ENCODE peak calls at places on chromosomes 16 and 17, in four cellular contexts. One of them, this sample, is unnamed.

GRCh38 chr16:25501530-25502255 is 190.1 kb upstream of the HS3ST4 start:
- DNase-seq in activated CD4-positive, alpha-beta T cell treated with anti-CD3 and anti-CD28 coated beads, Interleukin-2, amount 50 U/mL, for 48 hours: no peak
- DNase-seq in GF-D8: no peak
- DNase-seq in lung: no peak
- DNase-seq in this sample: no peak

GRCh38 chr17:81870978-81871386 is at the start of gene ARHGDIA:
- DNase-seq in activated CD4-positive, alpha-beta T cell treated with anti-CD3 and anti-CD28 coated beads, Interleukin-2, amount 50 U/mL, for 48 hours: no peak
- DNase-seq in GF-D8: no peak
- DNase-seq in lung: no peak
- DNase-seq in this sample: no peak

GRCh38 chr17:61405686-61406542 is 6.3 kb downstream of the TBX2 start:
- DNase-seq in activated CD4-positive, alpha-beta T cell treated with anti-CD3 and anti-CD28 coated beads, Interleukin-2, amount 50 U/mL, for 48 hours: no peak
- DNase-seq in GF-D8: no peak
- DNase-seq in lung: no peak
- DNase-seq in this sample: no peak

GRCh38 chr16:81821422-81822128 is 42.5 kb downstream of the PLCG2 start:
- DNase-seq in activated CD4-positive, alpha-beta T cell treated with anti-CD3 and anti-CD28 coated beads, Interleukin-2, amount 50 U/mL, for 48 hours: no peak
- DNase-seq in GF-D8: peak
- DNase-seq in lung: no peak
- DNase-seq in this sample: peak

GRCh38 chr16:29743827-29744531 is 1.8 kb downstream of the C16orf54 start:
- DNase-seq in activated CD4-positive, alpha-beta T cell treated with anti-CD3 and anti-CD28 coated beads, Interleukin-2, amount 50 U/mL, for 48 hours: peak
- DNase-seq in GF-D8: no peak
- DNase-seq in lung: no peak
- DNase-seq in this sample: no peak

GRCh38 chr17:79216826-79217225 is 142.2 kb downstream of the ENGASE start:
- DNase-seq in activated CD4-positive, alpha-beta T cell treated with anti-CD3 and anti-CD28 coated beads, Interleukin-2, amount 50 U/mL, for 48 hours: no peak
- DNase-seq in GF-D8: no peak
- DNase-seq in lung: no peak
- DNase-seq in this sample: no peak

GRCh38 chr17:2723997-2724782 is 12.6 kb upstream of the CLUH start:
- DNase-seq in activated CD4-positive, alpha-beta T cell treated with anti-CD3 and anti-CD28 coated beads, Interleukin-2, amount 50 U/mL, for 48 hours: no peak
- DNase-seq in GF-D8: no peak
- DNase-seq in lung: no peak
- DNase-seq in this sample: no peak

GRCh38 chr16:3879887-3880564 is 487 bp downstream of the CREBBP start:
- DNase-seq in activated CD4-positive, alpha-beta T cell treated with anti-CD3 and anti-CD28 coated beads, Interleukin-2, amount 50 U/mL, for 48 hours: peak
- DNase-seq in GF-D8: no peak
- DNase-seq in lung: peak
- DNase-seq in this sample: no peak

GRCh38 chr17:36944488-36945040 is 4.2 kb upstream of the AATF start:
- DNase-seq in activated CD4-positive, alpha-beta T cell treated with anti-CD3 and anti-CD28 coated beads, Interleukin-2, amount 50 U/mL, for 48 hours: no peak
- DNase-seq in GF-D8: no peak
- DNase-seq in lung: no peak
- DNase-seq in this sample: no peak

GRCh38 chr16:27350006-27350405 is 36.2 kb downstream of the IL4R start:
- DNase-seq in activated CD4-positive, alpha-beta T cell treated with anti-CD3 and anti-CD28 coated beads, Interleukin-2, amount 50 U/mL, for 48 hours: no peak
- DNase-seq in GF-D8: no peak
- DNase-seq in lung: no peak
- DNase-seq in this sample: no peak

GRCh38 chr17:49676276-49676868 is 1.5 kb downstream of the SPOP start:
- DNase-seq in activated CD4-positive, alpha-beta T cell treated with anti-CD3 and anti-CD28 coated beads, Interleukin-2, amount 50 U/mL, for 48 hours: no peak
- DNase-seq in GF-D8: peak
- DNase-seq in lung: no peak
- DNase-seq in this sample: peak

GRCh38 chr17:34375598-34375997 is 12.6 kb upstream of the CCL1 start:
- DNase-seq in activated CD4-positive, alpha-beta T cell treated with anti-CD3 and anti-CD28 coated beads, Interleukin-2, amount 50 U/mL, for 48 hours: no peak
- DNase-seq in GF-D8: no peak
- DNase-seq in lung: no peak
- DNase-seq in this sample: no peak

GRCh38 chr17:10513284-10514067 is 4.9 kb downstream of the MYH1 start:
- DNase-seq in activated CD4-positive, alpha-beta T cell treated with anti-CD3 and anti-CD28 coated beads, Interleukin-2, amount 50 U/mL, for 48 hours: no peak
- DNase-seq in GF-D8: no peak
- DNase-seq in lung: no peak
- DNase-seq in this sample: no peak

GRCh38 chr17:12041316-12041715 is 20.6 kb downstream of the MAP2K4 start:
- DNase-seq in activated CD4-positive, alpha-beta T cell treated with anti-CD3 and anti-CD28 coated beads, Interleukin-2, amount 50 U/mL, for 48 hours: no peak
- DNase-seq in GF-D8: no peak
- DNase-seq in lung: no peak
- DNase-seq in this sample: peak

GRCh38 chr16:12420661-12421209 is 383.0 kb downstream of the CPPED1 start:
- DNase-seq in activated CD4-positive, alpha-beta T cell treated with anti-CD3 and anti-CD28 coated beads, Interleukin-2, amount 50 U/mL, for 48 hours: no peak
- DNase-seq in GF-D8: no peak
- DNase-seq in lung: no peak
- DNase-seq in this sample: no peak

GRCh38 chr16:5580320-5580719 is 482.7 kb upstream of the EEF2KMT start:
- DNase-seq in activated CD4-positive, alpha-beta T cell treated with anti-CD3 and anti-CD28 coated beads, Interleukin-2, amount 50 U/mL, for 48 hours: no peak
- DNase-seq in GF-D8: no peak
- DNase-seq in lung: no peak
- DNase-seq in this sample: no peak

GRCh38 chr17:28368306-28368831 is 1.7 kb downstream of the VTN start:
- DNase-seq in activated CD4-positive, alpha-beta T cell treated with anti-CD3 and anti-CD28 coated beads, Interleukin-2, amount 50 U/mL, for 48 hours: no peak
- DNase-seq in GF-D8: no peak
- DNase-seq in lung: no peak
- DNase-seq in this sample: no peak

GRCh38 chr16:88978608-88979346 is 1.8 kb upstream of the CBFA2T3 start:
- DNase-seq in activated CD4-positive, alpha-beta T cell treated with anti-CD3 and anti-CD28 coated beads, Interleukin-2, amount 50 U/mL, for 48 hours: no peak
- DNase-seq in GF-D8: peak
- DNase-seq in lung: no peak
- DNase-seq in this sample: peak

GRCh38 chr17:48173191-48173590 is 65.6 kb downstream of the SNX11 start:
- DNase-seq in activated CD4-positive, alpha-beta T cell treated with anti-CD3 and anti-CD28 coated beads, Interleukin-2, amount 50 U/mL, for 48 hours: no peak
- DNase-seq in GF-D8: no peak
- DNase-seq in lung: no peak
- DNase-seq in this sample: no peak

GRCh38 chr16:281660-282249 is 1.2 kb upstream of the PDIA2 start:
- DNase-seq in activated CD4-positive, alpha-beta T cell treated with anti-CD3 and anti-CD28 coated beads, Interleukin-2, amount 50 U/mL, for 48 hours: no peak
- DNase-seq in GF-D8: no peak
- DNase-seq in lung: no peak
- DNase-seq in this sample: no peak

GRCh38 chr17:73759324-73760185 is 115.3 kb upstream of the SDK2 start:
- DNase-seq in activated CD4-positive, alpha-beta T cell treated with anti-CD3 and anti-CD28 coated beads, Interleukin-2, amount 50 U/mL, for 48 hours: no peak
- DNase-seq in GF-D8: no peak
- DNase-seq in lung: no peak
- DNase-seq in this sample: no peak

GRCh38 chr17:63232565-63233310 is 213.4 kb downstream of the CYB561 start:
- DNase-seq in activated CD4-positive, alpha-beta T cell treated with anti-CD3 and anti-CD28 coated beads, Interleukin-2, amount 50 U/mL, for 48 hours: no peak
- DNase-seq in GF-D8: no peak
- DNase-seq in lung: no peak
- DNase-seq in this sample: no peak

GRCh38 chr17:41512789-41513547 is 5.7 kb downstream of the KRT15 start:
- DNase-seq in activated CD4-positive, alpha-beta T cell treated with anti-CD3 and anti-CD28 coated beads, Interleukin-2, amount 50 U/mL, for 48 hours: no peak
- DNase-seq in GF-D8: no peak
- DNase-seq in lung: no peak
- DNase-seq in this sample: no peak

GRCh38 chr17:45341389-45342158 is 24.8 kb upstream of the MAP3K14 start:
- DNase-seq in activated CD4-positive, alpha-beta T cell treated with anti-CD3 and anti-CD28 coated beads, Interleukin-2, amount 50 U/mL, for 48 hours: no peak
- DNase-seq in GF-D8: no peak
- DNase-seq in lung: peak
- DNase-seq in this sample: no peak

GRCh38 chr16:82358601-82359221 is 188.7 kb upstream of the MPHOSPH6 start:
- DNase-seq in activated CD4-positive, alpha-beta T cell treated with anti-CD3 and anti-CD28 coated beads, Interleukin-2, amount 50 U/mL, for 48 hours: no peak
- DNase-seq in GF-D8: no peak
- DNase-seq in lung: no peak
- DNase-seq in this sample: no peak

GRCh38 chr17:80124351-80124981 is 22.5 kb downstream of the EIF4A3 start:
- DNase-seq in activated CD4-positive, alpha-beta T cell treated with anti-CD3 and anti-CD28 coated beads, Interleukin-2, amount 50 U/mL, for 48 hours: no peak
- DNase-seq in GF-D8: no peak
- DNase-seq in lung: no peak
- DNase-seq in this sample: peak

GRCh38 chr16:78566397-78567073 is 467.1 kb downstream of the WWOX start:
- DNase-seq in activated CD4-positive, alpha-beta T cell treated with anti-CD3 and anti-CD28 coated beads, Interleukin-2, amount 50 U/mL, for 48 hours: no peak
- DNase-seq in GF-D8: no peak
- DNase-seq in lung: no peak
- DNase-seq in this sample: peak

This sample was measured in MV-4-11.